ENCODE peak calls at places on chromosomes 5 and 9, in seven cellular contexts. X is heart right ventricle, L is spleen, R is fibroblast of mammary gland, K is dorsolateral prefrontal cortex, E is right atrium auricular region, W is upper lobe of left lung. P is an unnamed sample.
A peak's percentile ranks its signal among the peaks of the same experiment; 100 is the strongest.

GRCh38 chr9:132896906-132897305 is 18.2 kb downstream of the SPACA9 start:
- DNase-seq in E (no peak), R (peak; percentile 32), X (no peak), L (no peak), K (peak; percentile 78), W (peak; percentile 11), P (no peak)

GRCh38 chr5:7850241-7850532 is 746 bp downstream of the CFAP90 start:
- DNase-seq in W (no peak), K (no peak), R (no peak), E (no peak), X (no peak), L (no peak), P (no peak)

GRCh38 chr5:177117441-177118045 is 16.0 kb upstream of the NSD1 start:
- DNase-seq in E (no peak), X (no peak), R (no peak), W (no peak), L (no peak), K (no peak), P (peak; percentile 37)

GRCh38 chr9:126420643-126421564 is 94.3 kb downstream of the MVB12B start:
- DNase-seq in E (no peak), L (no peak), W (no peak), X (no peak), R (peak; percentile 38), K (no peak), P (no peak)

GRCh38 chr9:98999152-98999525 is 55.4 kb downstream of the COL15A1 start:
- DNase-seq in X (no peak), L (no peak), W (no peak), R (no peak), K (no peak), E (no peak), P (no peak)

GRCh38 chr9:120366646-120367019 is 213.3 kb downstream of the CDK5RAP2 start:
- DNase-seq in W (peak; percentile 32), K (no peak), X (no peak), E (no peak), R (peak; percentile 88), L (no peak), P (no peak)

GRCh38 chr5:146580237-146580636 is 64.2 kb upstream of the GPR151 start:
- DNase-seq in R (no peak), X (no peak), W (no peak), K (no peak), E (no peak), L (no peak), P (no peak)

GRCh38 chr9:69036319-69036718 is 767 bp downstream of the FXN start:
- DNase-seq in W (no peak), R (peak; percentile 24), X (no peak), L (no peak), K (no peak), E (no peak), P (no peak)

GRCh38 chr5:91042856-91043255 is 340.3 kb downstream of the ARRDC3 start:
- DNase-seq in X (no peak), W (no peak), E (no peak), L (no peak), R (no peak), K (no peak), P (no peak)

GRCh38 chr9:72726951-72727350 is 205.5 kb downstream of the TMC1 start:
- DNase-seq in X (no peak), R (no peak), W (no peak), L (no peak), E (no peak), K (no peak), P (no peak)

GRCh38 chr9:12934515-12935301 is 159.9 kb downstream of the LURAP1L start:
- DNase-seq in R (no peak), L (no peak), X (no peak), K (no peak), W (no peak), E (no peak), P (no peak)

GRCh38 chr5:146041180-146041789 is 64.1 kb downstream of the PLAC8L1 start:
- DNase-seq in W (no peak), K (no peak), L (no peak), E (no peak), R (peak; percentile 12), X (no peak), P (no peak)

GRCh38 chr9:14433841-14434511 is 120.0 kb upstream of the NFIB start:
- DNase-seq in E (no peak), L (no peak), K (no peak), W (no peak), R (peak; percentile 80), X (peak; percentile 27), P (no peak)

GRCh38 chr9:14437336-14438231 is 123.6 kb upstream of the NFIB start:
- DNase-seq in K (no peak), E (no peak), L (no peak), X (peak; percentile 23), W (no peak), R (no peak), P (no peak)

GRCh38 chr9:14435871-14436270 is 121.9 kb upstream of the NFIB start:
- DNase-seq in W (no peak), E (no peak), K (no peak), L (no peak), X (no peak), R (no peak), P (no peak)

GRCh38 chr9:14433293-14433818 is 119.4 kb upstream of the NFIB start:
- DNase-seq in E (no peak), X (no peak), L (no peak), R (no peak), K (no peak), W (no peak), P (no peak)

DNA sequence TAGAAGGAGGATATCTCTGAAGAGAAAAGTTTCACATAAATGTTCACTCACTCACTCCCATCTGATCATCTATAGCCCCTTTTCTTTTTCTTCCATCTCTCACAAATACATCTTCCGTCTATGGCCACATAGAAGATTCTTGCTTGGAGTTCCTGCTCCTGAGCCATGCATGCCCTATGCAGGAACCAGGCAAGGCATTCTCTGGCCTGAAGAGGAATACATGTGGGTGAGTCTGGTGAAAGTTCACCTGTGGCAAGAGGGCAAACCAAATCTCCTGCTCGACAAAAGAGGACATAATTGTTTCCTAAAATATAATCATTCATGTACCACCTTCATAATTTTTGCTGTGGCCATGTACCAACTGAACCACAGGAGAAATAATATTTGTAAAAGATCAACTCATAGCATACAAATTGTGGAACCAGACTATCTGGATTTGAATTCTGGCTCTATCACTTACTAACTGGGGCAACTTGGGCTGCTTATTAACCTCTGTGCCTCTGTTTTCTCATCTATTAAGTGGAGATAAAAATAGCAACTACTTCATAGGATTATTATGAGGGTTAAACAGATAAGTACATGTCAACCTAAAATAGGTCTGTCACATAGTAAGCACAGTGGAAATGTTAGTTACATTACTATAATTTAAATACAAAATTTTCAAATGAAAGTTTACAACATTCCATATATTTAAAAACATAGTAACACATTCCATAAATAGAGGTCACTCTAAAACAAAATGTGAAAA is 121.2 kb upstream of the NFIB start:
- DNase-seq in K (no peak), L (no peak), X (no peak), R (no peak), E (no peak), W (no peak), P (no peak)
- H3K4me3 ChIP-seq in K (no peak overlapping the region), L (no peak overlapping the region), X (no peak overlapping the region), R (no peak overlapping the region), E (no peak overlapping the region), W (no peak overlapping the region), P (no peak overlapping the region)

GRCh38 chr5:62208218-62208852 is 97.7 kb upstream of the KIF2A start:
- DNase-seq in E (no peak), L (no peak), W (no peak), X (no peak), R (no peak), K (no peak), P (no peak)

GRCh38 chr5:62211405-62211804 is 94.6 kb upstream of the KIF2A start:
- DNase-seq in L (no peak), K (no peak), E (no peak), R (no peak), W (no peak), X (no peak), P (no peak)

DNA sequence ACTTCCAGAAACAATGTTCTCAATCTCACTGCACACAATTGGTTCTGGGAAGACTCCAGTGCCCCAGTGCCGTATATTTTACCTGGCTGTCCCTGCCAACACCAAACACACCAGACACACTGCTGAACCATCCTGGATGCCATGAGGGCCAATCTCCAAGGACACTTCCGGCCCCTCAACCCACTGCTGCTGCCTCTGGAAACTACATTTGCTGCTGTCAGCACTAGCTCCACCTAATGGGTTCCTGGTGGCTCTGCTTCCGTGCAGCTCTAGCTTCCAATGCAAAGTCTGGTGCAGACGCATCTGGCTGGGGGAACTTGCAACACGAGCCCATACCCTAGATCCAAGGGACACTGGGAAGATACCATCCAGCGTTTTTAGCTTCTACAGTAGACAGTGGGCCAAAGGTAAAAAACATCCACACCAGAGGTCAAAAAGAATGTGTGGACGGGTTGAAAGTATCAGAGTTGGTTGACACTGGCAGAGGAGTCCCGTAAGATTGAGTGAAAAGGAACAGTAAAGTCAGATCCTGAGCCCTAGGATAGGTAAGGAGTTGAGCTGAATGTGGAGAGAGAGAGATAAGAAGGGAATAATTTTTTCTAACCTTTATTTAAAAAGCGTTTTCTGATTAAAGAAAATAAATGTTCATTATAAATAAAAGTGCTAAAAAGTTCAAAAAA is 99.7 kb upstream of the KIF2A start:
- DNase-seq in W (no peak), K (no peak), E (no peak), L (no peak), X (no peak), R (peak; percentile 5), P (no peak)
- TF ChIP-seq CTCF in W (no peak), K (no peak), E (no peak), L (no peak), X (no peak), R (peak; percentile 7), P (no peak)

DNA sequence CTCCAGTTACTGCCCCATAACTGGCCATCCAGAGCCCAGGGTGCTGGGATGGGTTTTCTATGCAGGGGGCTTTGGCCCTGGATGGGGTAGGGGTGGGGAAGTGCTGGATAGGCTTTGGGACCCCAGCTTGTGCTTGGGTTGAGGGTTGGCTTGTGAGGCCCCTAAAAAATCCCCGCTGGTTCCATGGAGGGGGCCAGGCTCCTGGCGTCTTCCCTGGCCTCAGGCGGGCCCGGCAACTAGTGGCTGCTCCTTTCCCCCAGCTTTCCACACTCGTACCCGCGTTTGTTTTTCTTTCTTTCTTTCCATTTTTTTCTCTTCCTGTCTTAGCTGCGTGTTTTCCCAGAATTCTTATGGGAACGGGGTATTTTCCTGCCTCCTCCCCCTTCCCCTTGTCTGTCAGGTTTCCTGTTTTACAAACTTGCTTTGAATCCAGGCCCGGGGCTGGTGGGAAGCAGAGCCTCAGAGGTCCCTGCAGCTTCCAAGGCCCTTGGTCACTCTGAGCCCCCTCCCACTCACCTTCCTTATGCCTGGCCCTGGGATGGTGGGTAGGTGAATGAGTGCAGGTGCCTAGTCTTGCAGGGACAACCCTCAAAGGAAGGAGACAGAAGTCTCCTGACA is 40.2 kb downstream of the RGS3 start:
- DNase-seq in X (no peak), R (no peak), K (no peak), L (peak; percentile 57), W (no peak), E (no peak), P (no peak)
- H3K4me3 ChIP-seq in X (peak overlapping the region; percentile 30), R (no peak overlapping the region), K (no peak overlapping the region), L (peak overlapping the region; percentile 48), W (peak overlapping the region; percentile 48), E (peak overlapping the region; percentile 51), P (no peak overlapping the region)

DNA sequence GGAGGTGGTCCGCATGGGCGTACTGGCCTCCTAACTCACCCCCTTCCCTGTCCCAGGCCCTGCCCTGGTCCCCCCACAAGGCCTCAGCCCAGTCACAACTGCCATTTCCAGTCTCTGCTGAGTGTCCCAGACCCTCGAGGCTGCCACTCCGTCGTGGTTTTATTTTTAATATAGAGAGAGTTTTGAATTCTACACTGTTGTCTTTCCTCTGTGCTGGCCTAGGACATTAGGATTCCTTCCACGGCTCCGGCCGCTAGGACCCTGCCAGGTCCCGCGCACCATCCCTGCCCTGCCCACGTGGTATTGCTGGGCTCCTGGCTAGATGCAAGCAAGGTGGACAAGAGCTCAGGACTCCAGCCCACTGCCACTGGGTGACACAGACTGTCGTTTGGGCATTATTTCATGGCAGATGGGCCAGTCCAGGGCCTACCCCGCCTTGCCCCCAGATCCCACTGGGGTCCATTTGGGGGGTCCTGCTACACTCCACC is 53.3 kb downstream of the SAR1B start:
- DNase-seq in K (no peak), L (no peak), E (no peak), R (no peak), W (no peak), X (no peak), P (no peak)
- TF ChIP-seq CTCF in K (no peak), L (no peak), E (no peak), R (no peak), W (no peak), X (no peak), P (no peak)

P was measured in pancreas.